ENCODE peak calls at places on chromosomes 16 and 17, in seven cellular contexts. I is sigmoid colon; S is ovary; R is CD8-positive, alpha-beta memory T cell; Z is upper lobe of left lung; N is aorta; K is right lobe of liver. L is an unnamed sample. For H3K4me1, the result is how much of the 10 kb centered on the place peaks cover.

GRCh38 chr16:28839899-28840298 is 6.2 kb downstream of the TUFM start:
- DNase-seq in I (no peak), S (no peak), R (no peak), Z (no peak), N (no peak), K (no peak), L (no peak)

GRCh38 chr17:404703-405102 is 52.1 kb upstream of the RPH3AL start:
- DNase-seq in I (no peak), S (no peak), R (no peak), Z (no peak), N (no peak), K (no peak), L (no peak)

GRCh38 chr17:41647038-41647813 is 22.9 kb upstream of the KRT17 start:
- DNase-seq in I (no peak), S (no peak), R (no peak), Z (no peak), N (no peak), K (no peak), L (no peak)

GRCh38 chr17:69597898-69598692 is 183.6 kb downstream of the MAP2K6 start:
- DNase-seq in I (no peak), S (no peak), R (no peak), Z (no peak), N (no peak), K (no peak), L (peak)

GRCh38 chr17:2634361-2634960 is 41.0 kb downstream of the PAFAH1B1 start:
- DNase-seq in I (no peak), S (no peak), R (no peak), Z (peak), N (no peak), K (no peak), L (no peak)

GRCh38 chr16:10868562-10869469 is 8.2 kb upstream of the CIITA start:
- DNase-seq in I (peak), S (no peak), R (no peak), Z (peak), N (peak), K (no peak), L (no peak)

GRCh38 chr17:2510559-2510958 is 1.1 kb downstream of the METTL16 start:
- DNase-seq in I (no peak), S (no peak), R (no peak), Z (no peak), N (no peak), K (no peak), L (no peak)

GRCh38 chr17:47802341-47803022 is 19.1 kb downstream of the OSBPL7 start:
- DNase-seq in I (no peak), S (no peak), R (peak), Z (no peak), N (peak), K (no peak), L (peak)

GRCh38 chr17:65503557-65503956 is 57.9 kb downstream of the AXIN2 start:
- DNase-seq in I (peak), S (no peak), R (no peak), Z (no peak), N (no peak), K (no peak), L (no peak)

GRCh38 chr17:75753514-75754377 is 11.2 kb downstream of the GALK1 start:
- DNase-seq in I (peak), S (peak), R (peak), Z (peak), N (peak), K (peak), L (peak)

GRCh38 chr17:56809820-56810179 is 23.9 kb downstream of the C17orf67 start:
- DNase-seq in I (no peak), S (no peak), R (no peak), Z (no peak), N (no peak), K (no peak), L (no peak)

GRCh38 chr17:1275205-1275961 is 4.1 kb upstream of the TRARG1 start:
- DNase-seq in I (no peak), S (no peak), R (no peak), Z (no peak), N (no peak), K (no peak), L (no peak)

GRCh38 chr16:48704710-48705109 is 94.7 kb upstream of the N4BP1 start:
- DNase-seq in I (no peak), S (no peak), R (no peak), Z (no peak), N (no peak), K (no peak), L (no peak)

GRCh38 chr16:25108054-25108453 is 3.5 kb upstream of the LCMT1 start:
- DNase-seq in I (no peak), S (no peak), R (peak), Z (no peak), N (no peak), K (no peak), L (peak)

GRCh38 chr17:49571764-49572163 is 3.9 kb upstream of the NXPH3 start:
- DNase-seq in I (no peak), S (no peak), R (no peak), Z (no peak), N (no peak), K (no peak), L (no peak)

GRCh38 chr17:45223541-45224528 is 2.1 kb downstream of the FMNL1 start:
- DNase-seq in I (no peak), S (no peak), R (peak), Z (no peak), N (no peak), K (no peak), L (no peak)

GRCh38 chr16:85998868-85999729 is 100.1 kb downstream of the IRF8 start:
- DNase-seq in I (peak), S (no peak), R (no peak), Z (no peak), N (no peak), K (peak), L (no peak)

GRCh38 chr16:675884-676564 is 553 bp downstream of the RHBDL1 start:
- DNase-seq in I (no peak), S (no peak), R (no peak), Z (no peak), N (no peak), K (no peak), L (no peak)

GRCh38 chr17:75876938-75877751 is 1.2 kb downstream of the TRIM47 start:
- DNase-seq in I (peak), S (peak), R (no peak), Z (peak), N (peak), K (peak), L (peak)

GRCh38 chr17:30970757-30971567 is at the start of gene RNF135:
- DNase-seq in I (peak), S (peak), R (peak), Z (peak), N (peak), K (peak), L (peak)

GRCh38 chr16:50371936-50372595 is 3.3 kb upstream of the BRD7 start:
- DNase-seq in I (no peak), S (peak), R (no peak), Z (no peak), N (peak), K (no peak), L (peak)

GRCh38 chr17:50219345-50219744 is 17.9 kb upstream of the COL1A1 start:
- DNase-seq in I (no peak), S (peak), R (no peak), Z (no peak), N (no peak), K (no peak), L (no peak)

GRCh38 chr17:70483624-70484023 is 314.3 kb downstream of the KCNJ2 start:
- DNase-seq in I (no peak), S (no peak), R (no peak), Z (no peak), N (no peak), K (no peak), L (no peak)

GRCh38 chr16:74998481-74999207 is at the start of gene ZNRF1:
- DNase-seq in I (peak), S (peak), R (peak), Z (peak), N (peak), K (peak), L (peak)

GRCh38 chr16:23837553-23838308 is 1.9 kb downstream of the PRKCB start:
- DNase-seq in I (no peak), S (no peak), R (no peak), Z (no peak), N (no peak), K (no peak), L (no peak)

DNA sequence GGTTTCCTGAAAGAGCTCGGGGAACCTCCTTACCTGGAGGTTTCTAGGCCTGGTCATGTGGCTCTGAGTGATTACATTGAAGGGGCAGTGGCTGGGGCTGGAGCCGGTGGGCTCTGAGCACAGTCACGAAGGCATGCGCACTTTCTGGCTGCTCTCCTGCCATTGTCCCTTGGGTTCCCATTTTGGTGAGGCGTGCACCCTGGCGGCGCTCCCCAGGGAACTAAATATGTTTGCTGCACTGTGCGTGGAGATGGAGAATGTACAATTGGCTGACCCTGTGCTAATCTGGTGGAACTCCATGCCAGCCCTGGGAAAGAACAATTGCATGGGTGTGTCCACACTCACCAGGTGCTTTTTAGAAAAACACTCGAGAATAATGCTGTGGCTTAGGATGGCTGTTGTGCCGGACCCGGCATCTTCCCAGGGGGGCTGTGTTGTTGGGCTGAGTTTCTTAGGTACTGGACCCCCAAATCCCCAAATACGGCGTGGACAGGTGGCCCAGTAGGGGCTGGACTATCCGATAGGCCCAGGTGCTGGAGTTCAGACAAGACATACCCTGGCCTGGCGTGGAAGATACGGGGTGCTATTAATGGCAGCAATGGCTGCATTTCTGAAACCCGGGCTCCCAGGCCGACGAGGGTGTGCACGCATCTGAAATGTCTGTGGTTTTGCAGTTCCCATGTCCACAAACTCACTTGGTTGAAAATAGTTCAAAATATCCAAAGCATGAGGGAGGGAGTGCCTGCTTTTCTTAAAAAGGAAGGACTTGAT is 230.5 kb downstream of the SEC14L1 start:
- DNase-seq in I (peak), S (no peak), R (no peak), Z (no peak), N (peak), K (no peak), L (no peak)
- H3K27ac ChIP-seq in I (peak), S (peak), R (no peak), Z (no peak), N (peak), K (no peak), L (no peak)

GRCh38 chr17:17400070-17400469 is 76.7 kb upstream of the MED9 start:
- DNase-seq in I (no peak), S (no peak), R (no peak), Z (no peak), N (no peak), K (no peak), L (no peak)
- H3K4me1 ChIP-seq in I (under half), S (under half), R (under half), Z (under half), N (under half), K (under half), L (under half)

DNA sequence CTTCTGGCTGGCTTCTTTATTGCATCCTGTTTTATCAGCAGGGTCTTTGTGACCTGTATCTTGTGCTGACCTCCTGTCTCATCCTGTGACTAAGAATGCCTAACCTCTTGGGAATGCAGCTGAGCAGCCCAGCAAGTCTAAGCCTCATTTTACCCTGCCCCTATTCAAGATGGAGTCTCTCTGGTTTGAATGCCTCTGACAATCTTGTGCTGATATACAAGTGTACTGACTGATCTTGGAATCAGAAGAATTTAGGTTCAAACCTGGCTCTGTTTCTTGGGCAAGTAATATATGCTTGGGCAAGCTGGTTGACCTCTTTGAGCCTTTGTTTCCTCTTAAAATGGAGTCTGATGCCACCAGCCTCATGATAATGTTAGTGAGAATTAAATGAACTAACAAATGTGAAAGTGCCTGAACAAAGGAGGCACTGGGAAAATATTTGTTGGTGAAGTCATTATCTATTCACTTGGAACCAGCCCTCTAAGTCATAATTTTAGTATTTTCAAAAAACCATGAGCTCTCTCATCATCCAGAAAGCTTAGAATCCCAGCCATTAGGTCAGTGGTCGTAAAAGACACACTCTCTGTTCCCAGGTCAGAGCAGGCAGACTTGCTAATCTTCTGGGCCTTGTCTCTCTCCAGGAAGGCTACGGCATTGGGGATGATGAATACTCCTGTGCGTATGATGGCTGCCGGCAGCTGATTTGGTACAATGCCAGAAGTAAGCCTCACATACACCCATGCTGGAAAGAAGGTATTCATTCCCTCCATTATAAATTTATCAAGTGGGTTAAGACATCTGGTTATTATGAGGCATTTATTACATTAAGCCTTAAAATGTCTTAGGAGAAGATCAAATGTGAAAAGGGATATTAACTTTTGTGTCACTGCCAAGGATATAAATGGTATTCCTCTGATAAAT is 18.1 kb upstream of the ARL2BP start:
- DNase-seq in I (no peak), S (no peak), R (no peak), Z (no peak), N (no peak), K (no peak), L (peak)
- H3K27ac ChIP-seq in I (no peak), S (no peak), R (no peak), Z (no peak), N (no peak), K (no peak), L (peak)

GRCh38 chr17:60248618-60249516 is 99.1 kb downstream of the CA4 start:
- DNase-seq in I (no peak), S (no peak), R (no peak), Z (no peak), N (no peak), K (no peak), L (no peak)

GRCh38 chr17:60249517-60249826 is 99.7 kb downstream of the CA4 start:
- DNase-seq in I (no peak), S (no peak), R (no peak), Z (no peak), N (no peak), K (no peak), L (no peak)

GRCh38 chr17:60252459-60252858 is 102.7 kb downstream of the CA4 start:
- DNase-seq in I (no peak), S (no peak), R (no peak), Z (no peak), N (no peak), K (no peak), L (no peak)

GRCh38 chr17:60256174-60256573 is 106.4 kb downstream of the CA4 start:
- DNase-seq in I (no peak), S (no peak), R (no peak), Z (no peak), N (no peak), K (no peak), L (no peak)

GRCh38 chr17:60253048-60253447 is 103.3 kb downstream of the CA4 start:
- DNase-seq in I (no peak), S (no peak), R (no peak), Z (no peak), N (no peak), K (no peak), L (no peak)
- H3K4me1 ChIP-seq in I (under half), S (under half), R (under half), Z (under half), N (under half), K (under half), L (under half)

DNA sequence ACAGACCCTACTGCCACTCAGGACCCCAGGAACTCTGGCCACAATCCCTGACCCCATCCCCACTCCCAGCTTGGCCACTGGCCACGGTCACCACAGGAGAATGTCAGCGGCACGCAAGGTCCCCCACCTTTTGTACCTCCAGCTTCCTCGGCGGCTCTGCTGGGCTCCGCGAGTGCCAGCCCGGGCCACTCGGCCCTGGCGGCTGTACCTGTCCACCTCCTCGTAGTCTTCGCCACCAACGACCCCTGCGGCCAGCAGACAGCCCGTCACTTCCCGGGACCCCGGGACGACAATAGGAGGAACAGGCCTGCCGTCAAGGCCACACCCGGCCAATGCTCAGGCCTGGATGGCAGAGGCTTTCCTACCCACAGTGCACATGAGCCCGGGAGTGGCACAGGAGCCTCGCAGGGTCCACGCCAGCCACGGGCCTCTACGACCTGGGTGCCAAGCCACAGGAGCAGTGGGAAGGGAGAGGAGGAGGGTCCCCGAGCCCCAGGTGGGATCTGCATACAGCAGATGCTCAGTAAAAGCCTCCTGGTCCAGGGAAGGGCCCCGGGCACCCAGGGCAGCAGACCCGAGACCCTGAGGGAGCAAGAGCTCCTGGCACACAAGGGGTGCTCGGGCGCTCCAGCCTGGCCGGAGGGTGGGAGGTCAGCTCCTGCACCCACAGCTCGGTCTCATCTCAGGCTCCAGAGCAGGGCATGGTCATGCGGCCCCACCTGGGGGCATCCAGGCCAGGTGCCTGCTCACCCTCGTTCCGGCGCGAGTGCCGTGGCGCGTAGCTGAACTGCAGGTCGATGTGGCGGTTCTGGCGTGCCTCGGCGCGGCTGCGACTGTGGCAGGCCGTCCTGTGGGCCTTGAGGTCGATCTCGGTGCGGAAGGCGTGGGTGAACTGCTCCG is 7.9 kb downstream of the ZNF598 start:
- DNase-seq in I (no peak), S (no peak), R (no peak), Z (no peak), N (no peak), K (no peak), L (no peak)
- H3K27ac ChIP-seq in I (no peak), S (no peak), R (no peak), Z (no peak), N (no peak), K (no peak), L (no peak)

GRCh38 chr16:56610017-56610608 is 1.7 kb downstream of the MT2A start:
- DNase-seq in I (peak), S (peak), R (peak), Z (peak), N (peak), K (peak), L (peak)

GRCh38 chr16:56609463-56609921 is 1.1 kb downstream of the MT2A start:
- DNase-seq in I (peak), S (peak), R (peak), Z (peak), N (peak), K (peak), L (peak)

GRCh38 chr16:56610609-56611111 is 2.3 kb downstream of the MT2A start:
- DNase-seq in I (no peak), S (no peak), R (no peak), Z (no peak), N (no peak), K (no peak), L (peak)

GRCh38 chr16:56613706-56614105 is 5.3 kb downstream of the MT2A start:
- DNase-seq in I (no peak), S (no peak), R (no peak), Z (no peak), N (no peak), K (no peak), L (no peak)

DNA sequence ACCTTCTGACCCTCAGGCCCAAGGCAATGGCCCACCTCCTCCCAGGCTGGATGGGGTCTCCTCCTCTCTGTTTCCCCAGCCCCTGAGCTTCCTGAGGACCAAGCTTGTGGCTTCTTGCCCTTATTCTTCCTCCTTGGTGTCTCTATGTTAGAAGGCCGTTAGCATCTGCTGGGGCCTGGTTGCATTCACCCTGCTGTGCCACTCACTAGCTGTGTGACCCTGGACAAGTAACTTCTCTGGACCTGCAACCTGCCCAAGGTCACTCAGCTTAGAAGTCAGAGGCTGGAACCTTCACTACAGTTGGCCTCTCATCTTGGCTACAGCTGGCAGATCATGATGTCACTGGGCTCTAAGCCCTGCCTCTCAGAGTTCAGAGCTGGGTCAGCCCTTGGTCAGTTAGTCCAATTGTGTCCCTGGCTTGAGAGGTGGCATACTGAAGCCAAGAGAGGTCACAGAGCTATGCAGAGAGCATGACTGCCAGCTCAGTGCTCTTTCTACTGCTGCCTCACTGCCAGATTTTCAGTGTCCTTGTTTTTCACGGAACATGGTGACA is 3.0 kb downstream of the MT2A start:
- DNase-seq in I (no peak), S (peak), R (no peak), Z (peak), N (peak), K (peak), L (peak)
- H3K4me1 ChIP-seq in I (under half), S (under half), R (under half), Z (under half), N (under half), K (under half), L (under half)